ENCODE peak calls at places on chromosomes 16 and 17, in nine cellular contexts. One of them, this sample, is unnamed.

GRCh38 chr16:8565498-8565897 is 24.8 kb downstream of the TMEM114 start:
- ATAC-seq in activated CD4-positive, CD25-positive, alpha-beta regulatory T cell treated with anti-CD3 and anti-CD28 coated beads, Interleukin-2, amount 50 U/mL, for 24 hours: no peak
- ATAC-seq in left cardiac atrium: no peak
- ATAC-seq in right cardiac atrium: no peak
- ATAC-seq in CD4-positive, CD25-positive, alpha-beta regulatory T cell: peak
- ATAC-seq in heart right ventricle: no peak
- ATAC-seq in foreskin keratinocyte: peak
- ATAC-seq in left lung: no peak
- ATAC-seq in Right ventricle myocardium superior: no peak
- ATAC-seq in this sample: no peak

GRCh38 chr17:30921544-30922196 is at the start of gene ADAP2:
- ATAC-seq in activated CD4-positive, CD25-positive, alpha-beta regulatory T cell treated with anti-CD3 and anti-CD28 coated beads, Interleukin-2, amount 50 U/mL, for 24 hours: peak
- ATAC-seq in left cardiac atrium: peak
- ATAC-seq in right cardiac atrium: peak
- ATAC-seq in CD4-positive, CD25-positive, alpha-beta regulatory T cell: no peak
- ATAC-seq in heart right ventricle: peak
- ATAC-seq in foreskin keratinocyte: peak
- ATAC-seq in left lung: peak
- ATAC-seq in Right ventricle myocardium superior: peak
- ATAC-seq in this sample: peak

GRCh38 chr17:2107050-2107449 is 52.1 kb downstream of the HIC1 start:
- ATAC-seq in activated CD4-positive, CD25-positive, alpha-beta regulatory T cell treated with anti-CD3 and anti-CD28 coated beads, Interleukin-2, amount 50 U/mL, for 24 hours: no peak
- ATAC-seq in left cardiac atrium: no peak
- ATAC-seq in right cardiac atrium: no peak
- ATAC-seq in CD4-positive, CD25-positive, alpha-beta regulatory T cell: no peak
- ATAC-seq in heart right ventricle: peak
- ATAC-seq in foreskin keratinocyte: no peak
- ATAC-seq in left lung: no peak
- ATAC-seq in Right ventricle myocardium superior: no peak
- ATAC-seq in this sample: no peak

GRCh38 chr17:75250009-75250471 is 11.4 kb downstream of the GGA3 start:
- ATAC-seq in activated CD4-positive, CD25-positive, alpha-beta regulatory T cell treated with anti-CD3 and anti-CD28 coated beads, Interleukin-2, amount 50 U/mL, for 24 hours: peak
- ATAC-seq in left cardiac atrium: peak
- ATAC-seq in right cardiac atrium: peak
- ATAC-seq in CD4-positive, CD25-positive, alpha-beta regulatory T cell: peak
- ATAC-seq in heart right ventricle: peak
- ATAC-seq in foreskin keratinocyte: peak
- ATAC-seq in left lung: peak
- ATAC-seq in Right ventricle myocardium superior: peak
- ATAC-seq in this sample: peak

GRCh38 chr16:69859105-69859969 is 91.8 kb upstream of the CLEC18A start:
- ATAC-seq in activated CD4-positive, CD25-positive, alpha-beta regulatory T cell treated with anti-CD3 and anti-CD28 coated beads, Interleukin-2, amount 50 U/mL, for 24 hours: no peak
- ATAC-seq in left cardiac atrium: peak
- ATAC-seq in right cardiac atrium: peak
- ATAC-seq in CD4-positive, CD25-positive, alpha-beta regulatory T cell: no peak
- ATAC-seq in heart right ventricle: peak
- ATAC-seq in foreskin keratinocyte: peak
- ATAC-seq in left lung: peak
- ATAC-seq in Right ventricle myocardium superior: peak
- ATAC-seq in this sample: no peak

GRCh38 chr16:56332464-56333079 is 92.8 kb downstream of the AMFR start:
- ATAC-seq in activated CD4-positive, CD25-positive, alpha-beta regulatory T cell treated with anti-CD3 and anti-CD28 coated beads, Interleukin-2, amount 50 U/mL, for 24 hours: no peak
- ATAC-seq in left cardiac atrium: peak
- ATAC-seq in right cardiac atrium: peak
- ATAC-seq in CD4-positive, CD25-positive, alpha-beta regulatory T cell: no peak
- ATAC-seq in heart right ventricle: peak
- ATAC-seq in foreskin keratinocyte: no peak
- ATAC-seq in left lung: peak
- ATAC-seq in Right ventricle myocardium superior: peak
- ATAC-seq in this sample: peak

GRCh38 chr17:76982408-76983074 is 114.3 kb downstream of the MGAT5B start:
- ATAC-seq in activated CD4-positive, CD25-positive, alpha-beta regulatory T cell treated with anti-CD3 and anti-CD28 coated beads, Interleukin-2, amount 50 U/mL, for 24 hours: no peak
- ATAC-seq in left cardiac atrium: no peak
- ATAC-seq in right cardiac atrium: no peak
- ATAC-seq in CD4-positive, CD25-positive, alpha-beta regulatory T cell: peak
- ATAC-seq in heart right ventricle: no peak
- ATAC-seq in foreskin keratinocyte: no peak
- ATAC-seq in left lung: no peak
- ATAC-seq in Right ventricle myocardium superior: no peak
- ATAC-seq in this sample: no peak

GRCh38 chr17:29129731-29130130 is 50.5 kb downstream of the MYO18A start:
- ATAC-seq in activated CD4-positive, CD25-positive, alpha-beta regulatory T cell treated with anti-CD3 and anti-CD28 coated beads, Interleukin-2, amount 50 U/mL, for 24 hours: no peak
- ATAC-seq in left cardiac atrium: no peak
- ATAC-seq in right cardiac atrium: no peak
- ATAC-seq in CD4-positive, CD25-positive, alpha-beta regulatory T cell: no peak
- ATAC-seq in heart right ventricle: no peak
- ATAC-seq in foreskin keratinocyte: no peak
- ATAC-seq in left lung: peak
- ATAC-seq in Right ventricle myocardium superior: peak
- ATAC-seq in this sample: no peak

GRCh38 chr17:79188048-79188447 is 113.4 kb downstream of the ENGASE start:
- ATAC-seq in activated CD4-positive, CD25-positive, alpha-beta regulatory T cell treated with anti-CD3 and anti-CD28 coated beads, Interleukin-2, amount 50 U/mL, for 24 hours: no peak
- ATAC-seq in left cardiac atrium: no peak
- ATAC-seq in right cardiac atrium: no peak
- ATAC-seq in CD4-positive, CD25-positive, alpha-beta regulatory T cell: no peak
- ATAC-seq in heart right ventricle: no peak
- ATAC-seq in foreskin keratinocyte: peak
- ATAC-seq in left lung: peak
- ATAC-seq in Right ventricle myocardium superior: peak
- ATAC-seq in this sample: peak

GRCh38 chr16:14373901-14374300 is 256.2 kb downstream of the PARN start:
- ATAC-seq in activated CD4-positive, CD25-positive, alpha-beta regulatory T cell treated with anti-CD3 and anti-CD28 coated beads, Interleukin-2, amount 50 U/mL, for 24 hours: no peak
- ATAC-seq in left cardiac atrium: no peak
- ATAC-seq in right cardiac atrium: no peak
- ATAC-seq in CD4-positive, CD25-positive, alpha-beta regulatory T cell: no peak
- ATAC-seq in heart right ventricle: no peak
- ATAC-seq in foreskin keratinocyte: no peak
- ATAC-seq in left lung: no peak
- ATAC-seq in Right ventricle myocardium superior: no peak
- ATAC-seq in this sample: no peak

GRCh38 chr17:77320501-77321256 is 179.9 kb downstream of the SEC14L1 start:
- ATAC-seq in activated CD4-positive, CD25-positive, alpha-beta regulatory T cell treated with anti-CD3 and anti-CD28 coated beads, Interleukin-2, amount 50 U/mL, for 24 hours: no peak
- ATAC-seq in left cardiac atrium: no peak
- ATAC-seq in right cardiac atrium: no peak
- ATAC-seq in CD4-positive, CD25-positive, alpha-beta regulatory T cell: no peak
- ATAC-seq in heart right ventricle: no peak
- ATAC-seq in foreskin keratinocyte: peak
- ATAC-seq in left lung: no peak
- ATAC-seq in Right ventricle myocardium superior: no peak
- ATAC-seq in this sample: peak

GRCh38 chr16:54792811-54793210 is 137.9 kb upstream of the IRX5 start:
- ATAC-seq in activated CD4-positive, CD25-positive, alpha-beta regulatory T cell treated with anti-CD3 and anti-CD28 coated beads, Interleukin-2, amount 50 U/mL, for 24 hours: no peak
- ATAC-seq in left cardiac atrium: no peak
- ATAC-seq in right cardiac atrium: no peak
- ATAC-seq in CD4-positive, CD25-positive, alpha-beta regulatory T cell: no peak
- ATAC-seq in heart right ventricle: no peak
- ATAC-seq in foreskin keratinocyte: no peak
- ATAC-seq in left lung: no peak
- ATAC-seq in Right ventricle myocardium superior: no peak
- ATAC-seq in this sample: no peak

GRCh38 chr17:27551701-27552466 is 79.1 kb upstream of the LGALS9 start:
- ATAC-seq in activated CD4-positive, CD25-positive, alpha-beta regulatory T cell treated with anti-CD3 and anti-CD28 coated beads, Interleukin-2, amount 50 U/mL, for 24 hours: no peak
- ATAC-seq in left cardiac atrium: no peak
- ATAC-seq in right cardiac atrium: no peak
- ATAC-seq in CD4-positive, CD25-positive, alpha-beta regulatory T cell: no peak
- ATAC-seq in heart right ventricle: no peak
- ATAC-seq in foreskin keratinocyte: peak
- ATAC-seq in left lung: peak
- ATAC-seq in Right ventricle myocardium superior: no peak
- ATAC-seq in this sample: peak

GRCh38 chr17:40517286-40517662 is 15.9 kb upstream of the TNS4 start:
- ATAC-seq in activated CD4-positive, CD25-positive, alpha-beta regulatory T cell treated with anti-CD3 and anti-CD28 coated beads, Interleukin-2, amount 50 U/mL, for 24 hours: no peak
- ATAC-seq in left cardiac atrium: no peak
- ATAC-seq in right cardiac atrium: no peak
- ATAC-seq in CD4-positive, CD25-positive, alpha-beta regulatory T cell: no peak
- ATAC-seq in heart right ventricle: no peak
- ATAC-seq in foreskin keratinocyte: no peak
- ATAC-seq in left lung: no peak
- ATAC-seq in Right ventricle myocardium superior: no peak
- ATAC-seq in this sample: no peak

GRCh38 chr16:9183682-9184353 is 92.4 kb downstream of the HAPSTR1 start:
- ATAC-seq in activated CD4-positive, CD25-positive, alpha-beta regulatory T cell treated with anti-CD3 and anti-CD28 coated beads, Interleukin-2, amount 50 U/mL, for 24 hours: no peak
- ATAC-seq in left cardiac atrium: no peak
- ATAC-seq in right cardiac atrium: no peak
- ATAC-seq in CD4-positive, CD25-positive, alpha-beta regulatory T cell: no peak
- ATAC-seq in heart right ventricle: no peak
- ATAC-seq in foreskin keratinocyte: no peak
- ATAC-seq in left lung: no peak
- ATAC-seq in Right ventricle myocardium superior: no peak
- ATAC-seq in this sample: no peak

GRCh38 chr16:52494621-52495020 is 52.3 kb downstream of the TOX3 start:
- ATAC-seq in activated CD4-positive, CD25-positive, alpha-beta regulatory T cell treated with anti-CD3 and anti-CD28 coated beads, Interleukin-2, amount 50 U/mL, for 24 hours: no peak
- ATAC-seq in left cardiac atrium: no peak
- ATAC-seq in right cardiac atrium: no peak
- ATAC-seq in CD4-positive, CD25-positive, alpha-beta regulatory T cell: no peak
- ATAC-seq in heart right ventricle: no peak
- ATAC-seq in foreskin keratinocyte: no peak
- ATAC-seq in left lung: no peak
- ATAC-seq in Right ventricle myocardium superior: no peak
- ATAC-seq in this sample: no peak

GRCh38 chr16:27450836-27451341 is 48.9 kb downstream of the IL21R start:
- ATAC-seq in activated CD4-positive, CD25-positive, alpha-beta regulatory T cell treated with anti-CD3 and anti-CD28 coated beads, Interleukin-2, amount 50 U/mL, for 24 hours: no peak
- ATAC-seq in left cardiac atrium: no peak
- ATAC-seq in right cardiac atrium: no peak
- ATAC-seq in CD4-positive, CD25-positive, alpha-beta regulatory T cell: no peak
- ATAC-seq in heart right ventricle: no peak
- ATAC-seq in foreskin keratinocyte: no peak
- ATAC-seq in left lung: peak
- ATAC-seq in Right ventricle myocardium superior: no peak
- ATAC-seq in this sample: peak

GRCh38 chr17:20184977-20185619 is 175.9 kb downstream of the SPECC1 start:
- ATAC-seq in activated CD4-positive, CD25-positive, alpha-beta regulatory T cell treated with anti-CD3 and anti-CD28 coated beads, Interleukin-2, amount 50 U/mL, for 24 hours: no peak
- ATAC-seq in left cardiac atrium: no peak
- ATAC-seq in right cardiac atrium: no peak
- ATAC-seq in CD4-positive, CD25-positive, alpha-beta regulatory T cell: peak
- ATAC-seq in heart right ventricle: no peak
- ATAC-seq in foreskin keratinocyte: no peak
- ATAC-seq in left lung: peak
- ATAC-seq in Right ventricle myocardium superior: no peak
- ATAC-seq in this sample: no peak

GRCh38 chr16:87757841-87758426 is 7.9 kb downstream of the KLHDC4 start:
- ATAC-seq in activated CD4-positive, CD25-positive, alpha-beta regulatory T cell treated with anti-CD3 and anti-CD28 coated beads, Interleukin-2, amount 50 U/mL, for 24 hours: no peak
- ATAC-seq in left cardiac atrium: no peak
- ATAC-seq in right cardiac atrium: no peak
- ATAC-seq in CD4-positive, CD25-positive, alpha-beta regulatory T cell: no peak
- ATAC-seq in heart right ventricle: no peak
- ATAC-seq in foreskin keratinocyte: no peak
- ATAC-seq in left lung: no peak
- ATAC-seq in Right ventricle myocardium superior: no peak
- ATAC-seq in this sample: no peak

GRCh38 chr17:34398990-34399389 is 36.0 kb upstream of the CCL1 start:
- ATAC-seq in activated CD4-positive, CD25-positive, alpha-beta regulatory T cell treated with anti-CD3 and anti-CD28 coated beads, Interleukin-2, amount 50 U/mL, for 24 hours: peak
- ATAC-seq in left cardiac atrium: peak
- ATAC-seq in right cardiac atrium: no peak
- ATAC-seq in CD4-positive, CD25-positive, alpha-beta regulatory T cell: no peak
- ATAC-seq in heart right ventricle: no peak
- ATAC-seq in foreskin keratinocyte: no peak
- ATAC-seq in left lung: peak
- ATAC-seq in Right ventricle myocardium superior: no peak
- ATAC-seq in this sample: no peak

GRCh38 chr17:29720471-29720990 is 97.8 kb upstream of the CORO6 start:
- ATAC-seq in activated CD4-positive, CD25-positive, alpha-beta regulatory T cell treated with anti-CD3 and anti-CD28 coated beads, Interleukin-2, amount 50 U/mL, for 24 hours: no peak
- ATAC-seq in left cardiac atrium: no peak
- ATAC-seq in right cardiac atrium: no peak
- ATAC-seq in CD4-positive, CD25-positive, alpha-beta regulatory T cell: no peak
- ATAC-seq in heart right ventricle: no peak
- ATAC-seq in foreskin keratinocyte: no peak
- ATAC-seq in left lung: no peak
- ATAC-seq in Right ventricle myocardium superior: no peak
- ATAC-seq in this sample: no peak

GRCh38 chr17:50883850-50884291 is 17.7 kb upstream of the TOB1 start:
- ATAC-seq in activated CD4-positive, CD25-positive, alpha-beta regulatory T cell treated with anti-CD3 and anti-CD28 coated beads, Interleukin-2, amount 50 U/mL, for 24 hours: no peak
- ATAC-seq in left cardiac atrium: peak
- ATAC-seq in right cardiac atrium: peak
- ATAC-seq in CD4-positive, CD25-positive, alpha-beta regulatory T cell: no peak
- ATAC-seq in heart right ventricle: no peak
- ATAC-seq in foreskin keratinocyte: no peak
- ATAC-seq in left lung: peak
- ATAC-seq in Right ventricle myocardium superior: peak
- ATAC-seq in this sample: peak

GRCh38 chr16:984736-985135 is 3.2 kb downstream of the SOX8 start:
- ATAC-seq in activated CD4-positive, CD25-positive, alpha-beta regulatory T cell treated with anti-CD3 and anti-CD28 coated beads, Interleukin-2, amount 50 U/mL, for 24 hours: no peak
- ATAC-seq in left cardiac atrium: no peak
- ATAC-seq in right cardiac atrium: no peak
- ATAC-seq in CD4-positive, CD25-positive, alpha-beta regulatory T cell: no peak
- ATAC-seq in heart right ventricle: no peak
- ATAC-seq in foreskin keratinocyte: no peak
- ATAC-seq in left lung: no peak
- ATAC-seq in Right ventricle myocardium superior: no peak
- ATAC-seq in this sample: no peak

GRCh38 chr16:53865492-53865863 is 161.5 kb downstream of the FTO start:
- ATAC-seq in activated CD4-positive, CD25-positive, alpha-beta regulatory T cell treated with anti-CD3 and anti-CD28 coated beads, Interleukin-2, amount 50 U/mL, for 24 hours: peak
- ATAC-seq in left cardiac atrium: no peak
- ATAC-seq in right cardiac atrium: peak
- ATAC-seq in CD4-positive, CD25-positive, alpha-beta regulatory T cell: no peak
- ATAC-seq in heart right ventricle: no peak
- ATAC-seq in foreskin keratinocyte: peak
- ATAC-seq in left lung: peak
- ATAC-seq in Right ventricle myocardium superior: peak
- ATAC-seq in this sample: peak

GRCh38 chr17:44012874-44013273 is 1.9 kb downstream of the TMEM101 start:
- ATAC-seq in activated CD4-positive, CD25-positive, alpha-beta regulatory T cell treated with anti-CD3 and anti-CD28 coated beads, Interleukin-2, amount 50 U/mL, for 24 hours: no peak
- ATAC-seq in left cardiac atrium: no peak
- ATAC-seq in right cardiac atrium: no peak
- ATAC-seq in CD4-positive, CD25-positive, alpha-beta regulatory T cell: no peak
- ATAC-seq in heart right ventricle: no peak
- ATAC-seq in foreskin keratinocyte: no peak
- ATAC-seq in left lung: no peak
- ATAC-seq in Right ventricle myocardium superior: no peak
- ATAC-seq in this sample: no peak

GRCh38 chr17:40479754-40480480 is 21.5 kb downstream of the TNS4 start:
- ATAC-seq in activated CD4-positive, CD25-positive, alpha-beta regulatory T cell treated with anti-CD3 and anti-CD28 coated beads, Interleukin-2, amount 50 U/mL, for 24 hours: no peak
- ATAC-seq in left cardiac atrium: no peak
- ATAC-seq in right cardiac atrium: no peak
- ATAC-seq in CD4-positive, CD25-positive, alpha-beta regulatory T cell: no peak
- ATAC-seq in heart right ventricle: no peak
- ATAC-seq in foreskin keratinocyte: no peak
- ATAC-seq in left lung: no peak
- ATAC-seq in Right ventricle myocardium superior: no peak
- ATAC-seq in this sample: peak

GRCh38 chr17:67574658-67575293 is 143.0 kb upstream of the NOL11 start:
- ATAC-seq in activated CD4-positive, CD25-positive, alpha-beta regulatory T cell treated with anti-CD3 and anti-CD28 coated beads, Interleukin-2, amount 50 U/mL, for 24 hours: peak
- ATAC-seq in left cardiac atrium: no peak
- ATAC-seq in right cardiac atrium: no peak
- ATAC-seq in CD4-positive, CD25-positive, alpha-beta regulatory T cell: no peak
- ATAC-seq in heart right ventricle: no peak
- ATAC-seq in foreskin keratinocyte: no peak
- ATAC-seq in left lung: no peak
- ATAC-seq in Right ventricle myocardium superior: no peak
- ATAC-seq in this sample: no peak

GRCh38 chr16:3548859-3549258 is 28.3 kb downstream of the NLRC3 start:
- ATAC-seq in activated CD4-positive, CD25-positive, alpha-beta regulatory T cell treated with anti-CD3 and anti-CD28 coated beads, Interleukin-2, amount 50 U/mL, for 24 hours: no peak
- ATAC-seq in left cardiac atrium: no peak
- ATAC-seq in right cardiac atrium: no peak
- ATAC-seq in CD4-positive, CD25-positive, alpha-beta regulatory T cell: no peak
- ATAC-seq in heart right ventricle: peak
- ATAC-seq in foreskin keratinocyte: no peak
- ATAC-seq in left lung: no peak
- ATAC-seq in Right ventricle myocardium superior: no peak
- ATAC-seq in this sample: peak

GRCh38 chr17:45782889-45783592 is 1.1 kb upstream of the CRHR1 start:
- ATAC-seq in activated CD4-positive, CD25-positive, alpha-beta regulatory T cell treated with anti-CD3 and anti-CD28 coated beads, Interleukin-2, amount 50 U/mL, for 24 hours: peak
- ATAC-seq in left cardiac atrium: peak
- ATAC-seq in right cardiac atrium: peak
- ATAC-seq in CD4-positive, CD25-positive, alpha-beta regulatory T cell: no peak
- ATAC-seq in heart right ventricle: no peak
- ATAC-seq in foreskin keratinocyte: no peak
- ATAC-seq in left lung: peak
- ATAC-seq in Right ventricle myocardium superior: peak
- ATAC-seq in this sample: no peak

GRCh38 chr17:40843242-40843641 is 20.8 kb upstream of the KRT10 start:
- ATAC-seq in activated CD4-positive, CD25-positive, alpha-beta regulatory T cell treated with anti-CD3 and anti-CD28 coated beads, Interleukin-2, amount 50 U/mL, for 24 hours: no peak
- ATAC-seq in left cardiac atrium: no peak
- ATAC-seq in right cardiac atrium: no peak
- ATAC-seq in CD4-positive, CD25-positive, alpha-beta regulatory T cell: no peak
- ATAC-seq in heart right ventricle: no peak
- ATAC-seq in foreskin keratinocyte: no peak
- ATAC-seq in left lung: no peak
- ATAC-seq in Right ventricle myocardium superior: no peak
- ATAC-seq in this sample: peak

GRCh38 chr16:87169509-87169985 is 147.6 kb downstream of the C16orf95 start:
- ATAC-seq in activated CD4-positive, CD25-positive, alpha-beta regulatory T cell treated with anti-CD3 and anti-CD28 coated beads, Interleukin-2, amount 50 U/mL, for 24 hours: no peak
- ATAC-seq in left cardiac atrium: no peak
- ATAC-seq in right cardiac atrium: no peak
- ATAC-seq in CD4-positive, CD25-positive, alpha-beta regulatory T cell: no peak
- ATAC-seq in heart right ventricle: no peak
- ATAC-seq in foreskin keratinocyte: no peak
- ATAC-seq in left lung: no peak
- ATAC-seq in Right ventricle myocardium superior: no peak
- ATAC-seq in this sample: no peak